ENCODE peak calls at places on chromosomes 12 and 14, in nine cellular contexts. C is tibial nerve, H is transverse colon, F is tibial artery, V is cardiac muscle cell, L is stomach, Q is HL-60, R is lung, N is uterus. Y is an unnamed sample.

GRCh38 chr12:110115675-110116074 is 8.5 kb upstream of the IFT81 start:
- DNase-seq in C (no peak), H (no peak), F (no peak), V (no peak), L (no peak), Q (no peak), R (no peak), N (no peak), Y (no peak)

GRCh38 chr12:34398706-34399630 is 376.7 kb downstream of the ALG10 start:
- DNase-seq in C (peak), H (peak), F (peak), V (no peak), L (peak), Q (no peak), R (peak), N (peak), Y (peak)

GRCh38 chr14:103108749-103109207 is 14.3 kb downstream of the EXOC3L4 start:
- DNase-seq in C (no peak), H (peak), F (no peak), V (no peak), L (no peak), Q (peak), R (no peak), N (peak), Y (no peak)

GRCh38 chr12:119803391-119803791 is 73.7 kb downstream of the CIT start:
- DNase-seq in C (no peak), H (no peak), F (peak), V (peak), L (no peak), Q (no peak), R (no peak), N (no peak), Y (peak)

GRCh38 chr14:93691042-93691780 is 97.1 kb downstream of the PRIMA1 start:
- DNase-seq in C (no peak), H (no peak), F (no peak), V (no peak), L (no peak), Q (no peak), R (no peak), N (no peak), Y (no peak)

GRCh38 chr12:53289891-53290290 is 5.5 kb upstream of the PFDN5 start:
- DNase-seq in C (no peak), H (no peak), F (no peak), V (no peak), L (no peak), Q (no peak), R (no peak), N (no peak), Y (no peak)

GRCh38 chr14:100130471-100130870 is 29.0 kb downstream of the DEGS2 start:
- DNase-seq in C (no peak), H (no peak), F (no peak), V (no peak), L (no peak), Q (no peak), R (no peak), N (no peak), Y (no peak)

GRCh38 chr12:121318121-121318520 is 21.6 kb upstream of the CAMKK2 start:
- DNase-seq in C (no peak), H (no peak), F (no peak), V (no peak), L (no peak), Q (no peak), R (no peak), N (no peak), Y (no peak)

GRCh38 chr12:117671734-117672133 is 297.1 kb downstream of the KSR2 start:
- DNase-seq in C (no peak), H (no peak), F (no peak), V (peak), L (no peak), Q (peak), R (no peak), N (no peak), Y (peak)

GRCh38 chr14:29521526-29522137 is 406.0 kb downstream of the PRKD1 start:
- DNase-seq in C (no peak), H (no peak), F (no peak), V (peak), L (no peak), Q (no peak), R (no peak), N (no peak), Y (no peak)

GRCh38 chr14:32078030-32078793 is 1.1 kb downstream of the ARHGAP5 start:
- DNase-seq in C (no peak), H (peak), F (peak), V (peak), L (peak), Q (no peak), R (peak), N (peak), Y (peak)

GRCh38 chr12:14256555-14257169 is 108.8 kb upstream of the ATF7IP start:
- DNase-seq in C (peak), H (peak), F (peak), V (peak), L (peak), Q (peak), R (peak), N (peak), Y (peak)

GRCh38 chr12:12560587-12561304 is 1.9 kb downstream of the DUSP16 start:
- DNase-seq in C (no peak), H (peak), F (peak), V (peak), L (peak), Q (peak), R (peak), N (peak), Y (peak)

GRCh38 chr12:89769483-89769818 is 60.8 kb upstream of the ATP2B1 start:
- DNase-seq in C (no peak), H (no peak), F (no peak), V (no peak), L (no peak), Q (no peak), R (no peak), N (no peak), Y (no peak)

GRCh38 chr12:97989366-97989940 is 525.9 kb upstream of the TMPO start:
- DNase-seq in C (no peak), H (no peak), F (no peak), V (no peak), L (no peak), Q (no peak), R (no peak), N (no peak), Y (no peak)

GRCh38 chr12:39605501-39605900 is 14.1 kb downstream of the ABCD2 start:
- DNase-seq in C (no peak), H (no peak), F (no peak), V (no peak), L (no peak), Q (no peak), R (no peak), N (no peak), Y (no peak)

GRCh38 chr14:68552597-68552996 is 240.3 kb downstream of the ZFP36L1 start:
- DNase-seq in C (no peak), H (no peak), F (peak), V (no peak), L (no peak), Q (no peak), R (no peak), N (no peak), Y (no peak)

GRCh38 chr12:123479442-123480180 is 21.7 kb downstream of the SNRNP35 start:
- DNase-seq in C (no peak), H (no peak), F (no peak), V (no peak), L (no peak), Q (no peak), R (no peak), N (no peak), Y (no peak)

GRCh38 chr14:63435838-63436237 is 107.3 kb downstream of the PPP2R5E start:
- DNase-seq in C (peak), H (peak), F (peak), V (no peak), L (peak), Q (no peak), R (peak), N (peak), Y (peak)

GRCh38 chr14:99930420-99931274 is 134.6 kb upstream of the EVL start:
- DNase-seq in C (no peak), H (no peak), F (no peak), V (no peak), L (no peak), Q (no peak), R (no peak), N (no peak), Y (no peak)

GRCh38 chr14:23578560-23579310 is at the start of gene JPH4:
- DNase-seq in C (no peak), H (no peak), F (no peak), V (no peak), L (peak), Q (no peak), R (no peak), N (peak), Y (no peak)

GRCh38 chr14:68191567-68192321 is 372.2 kb downstream of the RAD51B start:
- DNase-seq in C (no peak), H (no peak), F (no peak), V (no peak), L (no peak), Q (no peak), R (peak), N (no peak), Y (peak)

GRCh38 chr12:5012337-5012736 is 31.3 kb upstream of the KCNA5 start:
- DNase-seq in C (no peak), H (no peak), F (no peak), V (no peak), L (no peak), Q (no peak), R (no peak), N (no peak), Y (no peak)

GRCh38 chr14:22721213-22721612 is 45.3 kb upstream of the OXA1L start:
- DNase-seq in C (no peak), H (no peak), F (no peak), V (no peak), L (no peak), Q (no peak), R (no peak), N (no peak), Y (no peak)

GRCh38 chr14:93073833-93074769 is 41.6 kb downstream of the ITPK1 start:
- DNase-seq in C (no peak), H (no peak), F (peak), V (no peak), L (no peak), Q (peak), R (peak), N (peak), Y (no peak)

GRCh38 chr12:1122803-1123202 is 131.8 kb downstream of the ERC1 start:
- DNase-seq in C (no peak), H (no peak), F (no peak), V (peak), L (no peak), Q (peak), R (no peak), N (no peak), Y (no peak)

GRCh38 chr14:100554082-100554677 is 33.0 kb downstream of the BEGAIN start:
- DNase-seq in C (peak), H (peak), F (no peak), V (no peak), L (peak), Q (peak), R (no peak), N (peak), Y (peak)

GRCh38 chr12:6996040-6996441 is 22.2 kb downstream of the LPCAT3 start:
- DNase-seq in C (no peak), H (no peak), F (no peak), V (peak), L (no peak), Q (peak), R (no peak), N (no peak), Y (no peak)

GRCh38 chr12:19220205-19220604 is 90.7 kb downstream of the PLEKHA5 start:
- DNase-seq in C (no peak), H (no peak), F (no peak), V (no peak), L (no peak), Q (no peak), R (no peak), N (no peak), Y (no peak)

GRCh38 chr14:50364792-50365191 is 31.9 kb downstream of the CDKL1 start:
- DNase-seq in C (no peak), H (peak), F (no peak), V (no peak), L (no peak), Q (no peak), R (no peak), N (no peak), Y (no peak)

GRCh38 chr14:65333926-65334687 is 78.4 kb upstream of the FUT8 start:
- DNase-seq in C (peak), H (peak), F (no peak), V (no peak), L (no peak), Q (no peak), R (no peak), N (peak), Y (no peak)

GRCh38 chr14:77406718-77407117 is 16.6 kb downstream of the NOXRED1 start:
- DNase-seq in C (no peak), H (no peak), F (no peak), V (no peak), L (no peak), Q (peak), R (no peak), N (no peak), Y (no peak)

DNA sequence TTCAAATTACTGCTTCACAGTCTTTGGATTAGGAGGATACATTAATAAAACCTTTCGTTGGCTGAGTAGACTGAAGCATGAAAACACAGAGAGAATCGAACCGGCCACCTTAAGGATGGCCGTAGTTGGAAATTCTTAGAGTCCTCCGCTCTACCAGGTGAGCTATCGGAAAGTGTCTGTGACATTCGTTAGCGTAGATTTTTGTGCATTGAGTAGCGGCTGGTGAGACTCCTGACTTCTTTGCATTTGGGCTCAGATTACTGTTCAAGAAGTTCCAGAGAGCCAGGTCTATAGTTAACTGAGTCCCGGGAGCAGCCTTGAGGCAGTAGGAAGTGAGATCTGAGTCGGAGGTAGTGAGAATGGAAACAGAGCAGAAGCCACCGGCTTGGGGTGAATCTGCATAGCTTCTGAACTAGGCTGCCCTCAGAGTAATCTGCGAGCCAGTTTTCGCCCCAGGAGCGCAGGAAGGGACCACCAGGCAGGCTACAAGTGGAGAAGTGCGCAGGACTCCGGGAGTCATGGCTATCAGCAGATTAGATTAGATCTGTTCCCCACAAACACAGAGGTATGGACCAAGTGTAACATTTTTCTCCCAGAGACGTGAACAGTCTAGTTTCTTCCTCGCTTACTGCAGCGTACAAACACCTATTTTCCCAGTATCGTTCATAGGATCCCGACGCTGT is 11.0 kb downstream of the OR6S1 start:
- DNase-seq in C (no peak), H (peak), F (no peak), V (peak), L (no peak), Q (no peak), R (no peak), N (no peak), Y (peak)
- H3K27ac ChIP-seq in C (no peak), H (no peak), F (peak), V (no peak), L (no peak), Q (no peak), R (peak), N (peak), Y (no peak)

GRCh38 chr12:11026118-11026517 is 3.7 kb upstream of the TAS2R19 start:
- DNase-seq in C (no peak), H (no peak), F (no peak), V (no peak), L (no peak), Q (no peak), R (no peak), N (no peak), Y (no peak)
- TF ChIP-seq CTCF in C (no peak), H (no peak), F (no peak), V (peak), L (no peak), Q (no peak), R (no peak), N (no peak), Y (no peak)

GRCh38 chr12:54472494-54473262 is 724 bp downstream of the GTSF1 start:
- DNase-seq in C (no peak), H (no peak), F (no peak), V (no peak), L (no peak), Q (no peak), R (no peak), N (no peak), Y (no peak)
- H3K4me3 ChIP-seq in C (no peak), H (no peak), F (no peak), V (no peak), L (no peak), Q (peak), R (no peak), N (no peak), Y (no peak)

GRCh38 chr12:79001404-79001803 is 136.8 kb downstream of the SYT1 start:
- DNase-seq in C (no peak), H (no peak), F (no peak), V (no peak), L (no peak), Q (no peak), R (no peak), N (no peak), Y (no peak)
- H3K27ac ChIP-seq in C (no peak), H (no peak), F (no peak), V (no peak), L (no peak), Q (no peak), R (no peak), N (no peak), Y (no peak)

GRCh38 chr14:106083082-106083481 is 556.7 kb downstream of the TMEM121 start:
- DNase-seq in C (no peak), H (no peak), F (no peak), V (no peak), L (no peak), Q (no peak), R (no peak), N (no peak), Y (no peak)
- TF ChIP-seq CTCF in C (no peak), H (no peak), F (no peak), V (no peak), L (no peak), Q (no peak), R (no peak), N (no peak), Y (no peak)

GRCh38 chr12:114684098-114684869 is at the start of gene TBX3:
- DNase-seq in C (peak), H (peak), F (peak), V (peak), L (peak), Q (no peak), R (peak), N (peak), Y (peak)

GRCh38 chr12:114685869-114686268 is 1.9 kb upstream of the TBX3 start:
- DNase-seq in C (no peak), H (no peak), F (no peak), V (no peak), L (no peak), Q (no peak), R (no peak), N (no peak), Y (no peak)

GRCh38 chr12:114686421-114687268 is 2.7 kb upstream of the TBX3 start:
- DNase-seq in C (no peak), H (no peak), F (no peak), V (no peak), L (no peak), Q (no peak), R (no peak), N (no peak), Y (no peak)

GRCh38 chr12:114684870-114685273 is 897 bp upstream of the TBX3 start:
- DNase-seq in C (no peak), H (no peak), F (no peak), V (no peak), L (no peak), Q (no peak), R (no peak), N (no peak), Y (no peak)

DNA sequence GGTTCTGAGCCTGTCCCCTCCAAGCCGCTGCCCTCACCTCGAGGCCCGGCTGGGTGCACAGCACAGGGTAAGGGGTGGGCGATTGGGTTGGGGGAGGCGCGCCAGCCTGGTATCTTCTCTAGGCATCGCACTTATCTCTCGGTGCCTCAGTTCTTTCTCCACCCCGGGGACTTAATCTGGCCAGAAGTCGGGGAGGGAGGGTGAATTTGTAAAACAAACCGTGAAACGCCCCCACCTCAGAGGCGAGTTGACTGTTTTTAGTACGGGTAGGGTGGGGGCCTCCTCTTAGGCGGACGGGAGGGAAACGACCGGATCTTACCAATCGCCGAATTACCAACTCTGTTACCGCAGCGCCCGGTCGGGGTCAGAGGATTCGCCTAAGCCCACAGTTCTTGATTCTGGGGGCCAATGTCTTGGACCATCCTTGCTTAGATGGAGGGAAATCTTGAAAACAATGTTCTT is 1.4 kb upstream of the TBX3 start:
- DNase-seq in C (no peak), H (no peak), F (no peak), V (no peak), L (no peak), Q (no peak), R (no peak), N (no peak), Y (no peak)
- H3K4me3 ChIP-seq in C (peak), H (peak), F (peak), V (peak), L (peak), Q (no peak), R (no peak), N (peak), Y (peak)

DNA sequence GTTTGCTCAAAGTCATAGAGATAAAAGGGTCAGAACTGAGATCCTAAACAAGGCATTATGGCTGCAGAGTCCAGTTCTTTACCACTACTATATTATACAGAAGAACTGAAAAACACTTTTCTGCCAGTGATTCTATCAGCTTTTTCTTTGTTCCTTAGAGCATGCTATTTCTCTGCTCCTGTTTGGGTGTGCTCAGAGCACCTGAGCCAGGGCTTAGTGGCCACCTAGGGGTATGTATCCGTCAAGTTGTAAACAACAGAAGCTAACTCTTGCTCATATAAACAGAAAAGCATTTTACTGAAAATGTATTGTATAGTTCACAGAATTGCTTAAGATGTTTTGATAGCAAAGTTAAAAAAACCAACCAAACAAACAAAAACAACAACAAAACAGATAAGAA is 470.8 kb downstream of the SLC16A7 start:
- DNase-seq in C (no peak), H (no peak), F (no peak), V (no peak), L (no peak), Q (no peak), R (no peak), N (no peak), Y (no peak)
- H3K27ac ChIP-seq in C (no peak), H (no peak), F (no peak), V (no peak), L (no peak), Q (no peak), R (no peak), N (no peak), Y (no peak)

DNA sequence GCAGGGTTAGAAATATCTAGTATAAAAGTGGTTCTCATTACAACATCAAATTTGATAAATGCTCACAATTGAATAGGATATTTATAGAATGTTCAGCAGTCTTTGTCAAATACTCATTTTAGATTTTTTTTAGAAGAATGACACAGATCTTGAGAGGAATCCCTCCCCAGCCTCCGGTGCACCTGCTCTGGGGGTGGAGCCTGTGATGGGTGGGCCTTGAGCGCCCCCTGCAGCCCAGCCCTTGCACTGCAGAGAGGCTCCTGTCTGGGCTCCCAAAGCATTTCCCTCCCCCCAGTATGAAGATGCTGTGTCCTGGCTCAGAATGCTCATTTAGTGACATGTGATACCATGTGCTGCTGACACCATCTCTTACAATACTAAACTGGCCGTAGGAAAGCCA is 792.3 kb downstream of the TMEM121 start:
- DNase-seq in C (no peak), H (no peak), F (no peak), V (no peak), L (no peak), Q (no peak), R (no peak), N (no peak), Y (no peak)
- TF ChIP-seq CTCF in C (peak), H (peak), F (no peak), V (no peak), L (no peak), Q (peak), R (no peak), N (no peak), Y (no peak)

DNA sequence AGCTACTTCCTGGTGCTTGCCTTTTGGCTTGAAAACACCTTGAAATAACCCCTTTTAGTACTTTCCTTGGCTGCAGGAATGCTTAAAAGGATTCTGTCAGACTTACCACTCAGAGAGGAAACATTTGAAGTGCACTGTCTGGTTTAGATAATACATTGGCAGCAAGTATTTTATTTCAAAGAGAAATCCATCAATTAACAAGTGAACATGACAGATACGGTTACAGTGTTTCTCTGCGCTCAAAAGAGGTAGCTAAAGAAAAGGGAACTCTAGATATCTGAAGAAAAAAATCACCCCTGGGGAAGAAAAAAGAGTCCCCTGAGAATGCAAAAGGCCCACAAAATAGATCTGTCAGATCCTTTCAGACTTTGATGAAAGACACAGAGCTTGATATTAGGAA is 421.9 kb downstream of the LRFN5 start:
- DNase-seq in C (no peak), H (no peak), F (no peak), V (peak), L (no peak), Q (no peak), R (no peak), N (no peak), Y (no peak)
- H3K4me3 ChIP-seq in C (no peak), H (no peak), F (no peak), V (no peak), L (no peak), Q (no peak), R (no peak), N (no peak), Y (no peak)